ENCODE peak calls at places on chromosomes 6 and 20, in five cellular contexts. L is pancreas, X is amniotic stem cell, Q is A549, D is globus pallidus. R is an unnamed sample.

GRCh38 chr20:42652261-42652660 is 537.4 kb downstream of the PTPRT start:
- DNase-seq in X (no peak), L (no peak), Q (no peak), D (no peak), R (no peak)

GRCh38 chr6:6942826-6943225 is 164.9 kb upstream of the RREB1 start:
- DNase-seq in D (peak), Q (no peak), L (no peak), X (no peak), R (peak)

GRCh38 chr6:144349690-144350132 is 64.6 kb downstream of the UTRN start:
- DNase-seq in Q (no peak), D (no peak), L (no peak), X (no peak), R (no peak)

GRCh38 chr6:33670971-33671370 is 40.5 kb downstream of the UQCC2 start:
- DNase-seq in L (no peak), D (no peak), X (no peak), Q (no peak), R (no peak)

GRCh38 chr6:84774174-84775158 is 10.1 kb upstream of the TBX18 start:
- DNase-seq in X (no peak), L (peak), Q (peak), D (no peak), R (peak)

GRCh38 chr20:51122931-51123658 is 100.2 kb upstream of the KCNG1 start:
- DNase-seq in L (no peak), Q (no peak), X (no peak), D (no peak), R (no peak)

GRCh38 chr6:5464096-5464885 is 203.0 kb downstream of the FARS2 start:
- DNase-seq in Q (no peak), D (no peak), L (no peak), X (no peak), R (no peak)

GRCh38 chr6:26421259-26422144 is 18.8 kb upstream of the BTN3A3 start:
- DNase-seq in Q (peak), L (peak), D (peak), X (peak), R (peak)

GRCh38 chr20:45041464-45042337 is 59.2 kb downstream of the KCNS1 start:
- DNase-seq in Q (peak), X (peak), D (no peak), L (no peak), R (no peak)

GRCh38 chr20:41234546-41234945 is 83.0 kb downstream of the ZHX3 start:
- DNase-seq in D (peak), L (no peak), X (no peak), Q (no peak), R (peak)

GRCh38 chr6:16338577-16339262 is 100.3 kb downstream of the GMPR start:
- DNase-seq in X (peak), L (peak), Q (peak), D (no peak), R (no peak)

GRCh38 chr6:149863596-149863845 is 638 bp downstream of the LRP11 start:
- DNase-seq in Q (no peak), X (no peak), D (no peak), L (no peak), R (no peak)

GRCh38 chr6:33589723-33590530 is 9.9 kb upstream of the BAK1 start:
- DNase-seq in X (peak), L (peak), D (no peak), Q (peak), R (no peak)

GRCh38 chr6:162538643-162539064 is 188.9 kb downstream of the PRKN start:
- DNase-seq in Q (no peak), L (no peak), X (no peak), D (no peak), R (no peak)

GRCh38 chr6:158914923-158915322 is 85.1 kb downstream of the RSPH3 start:
- DNase-seq in D (no peak), Q (no peak), X (no peak), L (no peak), R (no peak)

GRCh38 chr20:46215913-46216707 is 92.2 kb downstream of the CDH22 start:
- DNase-seq in X (no peak), L (no peak), Q (peak), D (no peak), R (no peak)

GRCh38 chr6:128073389-128073788 is 172.5 kb upstream of the THEMIS start:
- DNase-seq in X (no peak), D (no peak), Q (no peak), L (no peak), R (no peak)

GRCh38 chr6:163323719-163324118 is 90.8 kb upstream of the QKI start:
- DNase-seq in X (no peak), D (peak), L (no peak), Q (no peak), R (no peak)

GRCh38 chr6:111030008-111031006 is 48.5 kb downstream of the RPF2 start:
- DNase-seq in L (no peak), X (no peak), D (no peak), Q (no peak), R (no peak)

GRCh38 chr20:710762-711120 is 35.1 kb upstream of the SCRT2 start:
- DNase-seq in D (no peak), X (no peak), L (no peak), Q (no peak), R (no peak)

GRCh38 chr6:3351105-3351676 is 92.4 kb downstream of the PSMG4 start:
- DNase-seq in X (no peak), L (no peak), D (peak), Q (no peak), R (peak)

GRCh38 chr6:155628315-155628714 is 172.7 kb upstream of the NOX3 start:
- DNase-seq in D (no peak), L (no peak), X (no peak), Q (no peak), R (no peak)

GRCh38 chr20:62583424-62583920 is 58.8 kb upstream of the SLCO4A1 start:
- DNase-seq in D (peak), L (no peak), Q (peak), X (no peak), R (no peak)

GRCh38 chr20:43863330-43863729 is 51.3 kb upstream of the TOX2 start:
- DNase-seq in Q (no peak), X (no peak), D (no peak), L (no peak), R (no peak)